ENCODE peak calls at places on chromosomes 11 and 22, in five cellular contexts. B is GM12878, T is K562, S is H1, V is GM12891. Q is an unnamed sample.
A peak's percentile ranks its signal among the peaks of the same experiment; 100 is the strongest.

GRCh38 chr11:128431931-128432330 is 155.4 kb downstream of the ETS1 start:
- DNase-seq in B (no peak), T (no peak), S (no peak), V (no peak), Q (no peak)

GRCh38 chr22:26330971-26331625 is 98.0 kb upstream of the ASPHD2 start:
- DNase-seq in B (peak; percentile 7), T (peak; percentile 62), S (peak; percentile 29), V (peak; percentile 59), Q (peak; percentile 46)

GRCh38 chr11:111981270-111981669 is 43.9 kb upstream of the DLAT start:
- DNase-seq in B (no peak), T (no peak), S (no peak), V (no peak), Q (no peak)

GRCh38 chr11:65278351-65278750 is 16.6 kb downstream of the POLA2 start:
- DNase-seq in B (no peak), T (no peak), S (no peak), V (no peak), Q (no peak)

GRCh38 chr11:656866-657265 is 19.8 kb downstream of the DRD4 start:
- DNase-seq in B (no peak), T (no peak), S (no peak), V (no peak), Q (no peak)

GRCh38 chr11:69383372-69383771 is 89.4 kb downstream of the MYEOV start:
- DNase-seq in B (no peak), T (no peak), S (no peak), V (no peak), Q (no peak)

GRCh38 chr11:116689413-116690127 is 83.2 kb downstream of the BUD13 start:
- DNase-seq in B (no peak), T (no peak), S (no peak), V (no peak), Q (no peak)

GRCh38 chr11:79080506-79080905 is 360.3 kb downstream of the TENM4 start:
- DNase-seq in B (no peak), T (no peak), S (no peak), V (no peak), Q (no peak)

GRCh38 chr11:18168372-18168771 is 4.3 kb upstream of the MRGPRX4 start:
- DNase-seq in B (no peak), T (no peak), S (no peak), V (no peak), Q (no peak)

GRCh38 chr22:43343262-43343988 is at the start of gene SCUBE1:
- DNase-seq in B (no peak), T (peak; percentile 50), S (no peak), V (peak; percentile 81), Q (peak; percentile 50)

GRCh38 chr11:28476053-28476452 is 367.9 kb downstream of the METTL15 start:
- DNase-seq in B (no peak), T (no peak), S (no peak), V (no peak), Q (no peak)

GRCh38 chr22:23206915-23207314 is 26.6 kb downstream of the BCR start:
- DNase-seq in B (no peak), T (no peak), S (no peak), V (no peak), Q (no peak)

GRCh38 chr11:60776167-60776566 is 9.0 kb upstream of the MS4A10 start:
- DNase-seq in B (no peak), T (no peak), S (no peak), V (no peak), Q (no peak)

GRCh38 chr11:11476971-11477645 is 124.1 kb upstream of the CSNK2A3 start:
- DNase-seq in B (no peak), T (no peak), S (no peak), V (no peak), Q (no peak)

GRCh38 chr11:29963068-29963467 is 53.8 kb downstream of the KCNA4 start:
- DNase-seq in B (no peak), T (no peak), S (no peak), V (no peak), Q (no peak)

GRCh38 chr11:16776716-16777115 is 38.3 kb downstream of the C11orf58 start:
- DNase-seq in B (no peak), T (no peak), S (no peak), V (no peak), Q (no peak)

GRCh38 chr11:83011333-83012167 is 60.1 kb downstream of the RAB30 start:
- DNase-seq in B (no peak), T (no peak), S (no peak), V (no peak), Q (no peak)

GRCh38 chr11:20688761-20689160 is 19.4 kb downstream of the NELL1 start:
- DNase-seq in B (no peak), T (no peak), S (no peak), V (no peak), Q (no peak)

GRCh38 chr11:450809-451451 is 851 bp downstream of the PTDSS2 start:
- DNase-seq in B (no peak), T (peak; percentile 83), S (no peak), V (peak; percentile 63), Q (peak; percentile 63)

GRCh38 chr11:20277014-20277413 is 86.5 kb upstream of the HTATIP2 start:
- DNase-seq in B (no peak), T (no peak), S (no peak), V (no peak), Q (no peak)

GRCh38 chr22:48744967-48745841 is 1082.5 kb downstream of the BRD1 start:
- DNase-seq in B (no peak), T (no peak), S (no peak), V (no peak), Q (no peak)

GRCh38 chr22:23068096-23068831 is 2.1 kb upstream of the GNAZ start:
- DNase-seq in B (no peak), T (no peak), S (no peak), V (no peak), Q (no peak)

GRCh38 chr11:108241370-108242037 is 18.6 kb downstream of the ATM start:
- DNase-seq in B (no peak), T (no peak), S (no peak), V (no peak), Q (no peak)

DNA sequence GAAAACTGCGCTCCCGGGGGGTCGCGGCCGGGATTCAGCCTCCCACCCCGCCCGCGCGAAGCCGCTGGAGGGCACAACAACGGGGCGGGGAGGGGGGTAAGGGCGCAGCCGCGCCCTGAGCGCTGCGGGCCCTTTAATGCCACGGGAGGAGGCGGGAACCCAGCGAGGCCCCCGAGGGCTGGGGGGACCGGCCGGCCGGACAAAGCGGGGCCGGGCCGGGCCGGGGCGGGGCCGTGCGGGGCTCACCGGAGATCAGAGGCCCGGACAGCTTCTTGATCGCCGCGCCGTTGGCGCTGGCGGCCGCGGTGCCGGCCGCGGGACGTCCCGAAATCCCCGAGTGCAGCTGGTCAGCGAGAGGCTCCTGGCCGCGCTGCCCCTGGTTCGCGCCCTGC is 1.2 kb downstream of the CDKN1C start:
- DNase-seq in B (no peak), T (peak; percentile 37), S (no peak), V (no peak), Q (no peak)
- TF ChIP-seq POLR2A in B (no peak), T (no peak), S (no peak), V (no peak), Q (no peak)

GRCh38 chr11:31761636-31762035 is 49.5 kb downstream of the PAX6 start:
- DNase-seq in B (no peak), T (no peak), S (no peak), V (no peak), Q (no peak)
- TF ChIP-seq TAF1 in B (no peak), T (no peak), S (no peak), V (no peak), Q (no peak)

GRCh38 chr22:21631025-21631424 is 1.2 kb upstream of the YDJC start:
- DNase-seq in B (no peak), T (peak; percentile 50), S (no peak), V (no peak), Q (no peak)

GRCh38 chr22:21632931-21633330 is 371 bp downstream of the CCDC116 start:
- DNase-seq in B (no peak), T (no peak), S (no peak), V (no peak), Q (no peak)

GRCh38 chr22:21634081-21634480 is 1.5 kb downstream of the CCDC116 start:
- DNase-seq in B (no peak), T (no peak), S (no peak), V (no peak), Q (no peak)

GRCh38 chr22:21633481-21633880 is 921 bp downstream of the CCDC116 start:
- DNase-seq in B (no peak), T (peak; percentile 46), S (no peak), V (no peak), Q (no peak)

GRCh38 chr22:21632237-21632895 is at the start of gene CCDC116:
- DNase-seq in B (no peak), T (peak; percentile 100), S (no peak), V (peak; percentile 44), Q (no peak)
- TF ChIP-seq POLR2AphosphoS5 in B (no peak), T (no peak), S (no peak), V (no peak), Q (no peak)

GRCh38 chr11:57932105-57932504 is 91.6 kb upstream of the OR9Q1 start:
- DNase-seq in B (no peak), T (no peak), S (no peak), V (no peak), Q (no peak)
- TF ChIP-seq POLR2A in B (no peak), T (no peak), S (no peak), V (no peak), Q (no peak)

DNA sequence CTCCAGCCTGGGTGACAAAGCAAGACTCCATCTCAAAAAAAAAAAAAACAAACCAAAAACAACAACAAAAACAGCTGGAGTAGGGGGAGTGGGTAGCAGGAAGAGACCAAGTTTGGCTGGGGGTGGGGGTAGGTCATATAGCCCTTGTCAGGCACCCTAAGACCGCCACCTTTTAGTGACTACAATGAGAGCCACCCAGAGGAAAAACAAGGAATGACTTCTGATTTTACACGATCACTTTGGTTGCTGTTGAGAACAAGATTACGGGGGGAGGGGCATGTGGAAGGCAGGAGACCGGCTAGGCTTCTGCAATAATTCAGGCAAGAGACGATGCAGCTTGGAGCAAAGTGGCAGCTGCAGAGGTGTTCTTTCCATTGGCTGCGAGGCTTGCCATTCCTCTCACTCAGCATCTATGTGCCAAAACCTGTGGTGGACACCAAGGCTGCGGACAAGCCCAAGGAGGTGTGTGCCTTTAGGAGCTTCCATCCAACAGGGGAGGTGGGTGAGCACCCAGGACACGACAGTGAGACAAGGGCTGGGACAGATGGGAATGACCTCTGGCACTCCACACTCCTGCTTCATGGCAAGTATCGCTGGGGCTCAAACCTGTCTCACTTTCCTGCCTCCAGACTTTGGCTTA is 1.7 kb downstream of the RPS19BP1 start:
- DNase-seq in B (no peak), T (peak; percentile 86), S (no peak), V (no peak), Q (no peak)
- TF ChIP-seq TAF1 in B (no peak), T (peak; percentile 15), S (no peak), V (no peak), Q (no peak)

Q was measured in GM12892.